ENCODE peak calls at places on chromosome 11, in six cellular contexts. K is IMR-90, M is H1, J is mesenchymal stem cell, O is trophoblast cell, H is neuronal stem cell. N is an unnamed sample.
A peak's percentile ranks its signal among the peaks of the same experiment; 100 is the strongest.

GRCh38 chr11:75035911-75036536 is 47.3 kb downstream of the NEU3 start:
- DNase-seq in O (peak; percentile 94), K (no peak), H (no peak), J (no peak), M (no peak), N (peak; percentile 23)

GRCh38 chr11:121892131-121892681 is 223.8 kb downstream of the BLID start:
- DNase-seq in K (peak; percentile 56), O (peak; percentile 14), H (no peak), J (peak; percentile 43), M (peak; percentile 27), N (peak; percentile 42)

GRCh38 chr11:78094250-78094649 is 14.6 kb upstream of the NDUFC2 start:
- DNase-seq in O (no peak), J (no peak), M (no peak), H (no peak), K (no peak), N (no peak)

GRCh38 chr11:70628881-70629844 is 230.8 kb downstream of the CTTN start:
- DNase-seq in H (no peak), J (no peak), O (no peak), M (no peak), K (no peak), N (no peak)

GRCh38 chr11:1259561-1259960 is 36.7 kb downstream of the MUC5B start:
- DNase-seq in O (no peak), M (no peak), K (no peak), H (no peak), J (no peak), N (no peak)

GRCh38 chr11:112087212-112087611 is 539 bp downstream of the SDHD start:
- DNase-seq in O (no peak), M (no peak), H (no peak), K (no peak), J (no peak), N (no peak)

GRCh38 chr11:86696004-86696403 is 23.6 kb upstream of the ME3 start:
- DNase-seq in M (no peak), H (no peak), K (peak; percentile 92), O (no peak), J (peak; percentile 93), N (no peak)

GRCh38 chr11:59611570-59612565 is 3.7 kb downstream of the OSBP start:
- DNase-seq in O (no peak), H (no peak), M (no peak), K (peak; percentile 67), J (peak; percentile 9), N (no peak)

GRCh38 chr11:103281301-103281700 is 172.1 kb downstream of the DYNC2H1 start:
- DNase-seq in J (no peak), K (peak; percentile 31), H (no peak), M (no peak), O (peak; percentile 68), N (no peak)

GRCh38 chr11:706439-706956 is 467 bp downstream of the EPS8L2 start:
- DNase-seq in H (no peak), M (no peak), K (peak; percentile 36), J (peak; percentile 53), O (peak; percentile 66), N (peak; percentile 44)

GRCh38 chr11:46367244-46367915 is 14.1 kb upstream of the MDK start:
- DNase-seq in J (peak; percentile 58), M (no peak), K (peak; percentile 59), H (no peak), O (no peak), N (peak; percentile 82)

GRCh38 chr11:108319541-108320145 is 96.8 kb downstream of the ATM start:
- DNase-seq in M (no peak), K (peak; percentile 56), J (no peak), O (no peak), H (no peak), N (no peak)

GRCh38 chr11:2266586-2267305 is 3.6 kb downstream of the ASCL2 start:
- DNase-seq in O (no peak), M (no peak), K (no peak), J (no peak), H (no peak), N (no peak)

GRCh38 chr11:2265396-2265795 is 5.0 kb downstream of the ASCL2 start:
- DNase-seq in K (no peak), H (no peak), J (no peak), O (peak; percentile 78), M (no peak), N (no peak)

GRCh38 chr11:2267306-2267861 is 3.0 kb downstream of the ASCL2 start:
- DNase-seq in H (no peak), M (no peak), O (no peak), K (no peak), J (no peak), N (no peak)

GRCh38 chr11:2264366-2265011 is 5.9 kb downstream of the ASCL2 start:
- DNase-seq in O (no peak), H (no peak), M (no peak), K (no peak), J (no peak), N (no peak)

GRCh38 chr11:2265854-2266585 is 4.4 kb downstream of the ASCL2 start:
- DNase-seq in J (no peak), O (no peak), M (no peak), H (no peak), K (no peak), N (no peak)
- H4K91ac ChIP-seq in J (no peak overlapping the region), O (no peak overlapping the region), M (no peak overlapping the region), H (no peak overlapping the region), K (no peak overlapping the region), N (no peak overlapping the region)

DNA sequence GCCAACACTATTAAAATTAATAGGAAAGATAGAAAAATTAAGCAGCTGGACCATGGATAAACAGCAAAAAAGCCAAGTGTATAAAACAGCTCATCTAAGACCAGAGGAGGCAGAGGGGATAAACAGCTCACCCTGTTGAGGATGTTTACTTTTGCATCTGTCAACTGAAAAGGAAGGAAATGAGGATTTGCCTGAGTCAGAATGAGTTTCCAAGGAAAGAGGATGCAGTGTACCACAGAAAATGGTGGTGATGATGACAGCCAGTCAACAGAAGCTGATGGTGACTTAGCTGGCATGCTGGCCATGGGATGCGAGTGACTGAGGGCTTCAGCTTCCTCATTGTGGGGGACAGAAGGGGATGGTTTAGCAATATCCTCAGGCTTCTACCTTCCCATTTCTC is 183.5 kb downstream of the KIRREL3 start:
- DNase-seq in H (no peak), O (no peak), J (peak; percentile 24), M (no peak), K (peak; percentile 84), N (no peak)
- H4K91ac ChIP-seq in H (no peak overlapping the region), O (no peak overlapping the region), J (no peak overlapping the region), M (no peak overlapping the region), K (peak overlapping the region; percentile 68), N (no peak overlapping the region)

DNA sequence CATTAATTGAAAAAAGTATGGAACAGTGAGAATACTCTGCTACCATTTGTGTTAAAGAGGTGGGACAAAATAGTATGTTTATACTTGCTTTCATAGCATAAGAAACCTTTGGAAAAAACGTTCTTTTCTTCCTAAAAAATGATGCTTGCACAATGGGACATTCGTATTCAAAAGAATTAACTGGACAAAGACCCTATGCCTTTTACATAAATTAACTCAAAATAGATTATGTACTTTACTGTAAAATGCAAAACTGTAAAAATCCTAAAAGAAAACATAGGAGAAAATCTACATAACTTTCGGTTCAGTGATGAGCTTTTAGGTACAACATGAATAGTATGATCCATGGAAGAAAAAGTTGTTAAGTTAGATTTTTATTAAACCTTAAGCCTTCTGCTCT is 166.2 kb downstream of the NELL1 start:
- DNase-seq in K (no peak), J (no peak), H (no peak), O (no peak), M (no peak), N (no peak)
- H4K91ac ChIP-seq in K (no peak overlapping the region), J (no peak overlapping the region), H (no peak overlapping the region), O (no peak overlapping the region), M (no peak overlapping the region), N (no peak overlapping the region)

GRCh38 chr11:42625757-42626156 is 686.0 kb upstream of the API5 start:
- DNase-seq in O (no peak), M (no peak), H (no peak), K (no peak), J (no peak), N (no peak)
- H4K91ac ChIP-seq in O (no peak overlapping the region), M (no peak overlapping the region), H (no peak overlapping the region), K (no peak overlapping the region), J (no peak overlapping the region), N (no peak overlapping the region)

GRCh38 chr11:34255101-34255500 is 102.7 kb downstream of the ABTB2 start:
- DNase-seq in J (no peak), H (no peak), K (no peak), O (no peak), M (no peak), N (no peak)

GRCh38 chr11:34251640-34251980 is 106.2 kb downstream of the ABTB2 start:
- DNase-seq in K (peak; percentile 42), O (no peak), M (no peak), J (no peak), H (no peak), N (no peak)

GRCh38 chr11:34252015-34252414 is 105.8 kb downstream of the ABTB2 start:
- DNase-seq in K (no peak), O (no peak), H (no peak), J (no peak), M (no peak), N (no peak)

GRCh38 chr11:34250732-34251639 is 106.8 kb downstream of the ABTB2 start:
- DNase-seq in O (peak; percentile 50), K (peak; percentile 7), M (no peak), H (no peak), J (no peak), N (peak; percentile 35)

DNA sequence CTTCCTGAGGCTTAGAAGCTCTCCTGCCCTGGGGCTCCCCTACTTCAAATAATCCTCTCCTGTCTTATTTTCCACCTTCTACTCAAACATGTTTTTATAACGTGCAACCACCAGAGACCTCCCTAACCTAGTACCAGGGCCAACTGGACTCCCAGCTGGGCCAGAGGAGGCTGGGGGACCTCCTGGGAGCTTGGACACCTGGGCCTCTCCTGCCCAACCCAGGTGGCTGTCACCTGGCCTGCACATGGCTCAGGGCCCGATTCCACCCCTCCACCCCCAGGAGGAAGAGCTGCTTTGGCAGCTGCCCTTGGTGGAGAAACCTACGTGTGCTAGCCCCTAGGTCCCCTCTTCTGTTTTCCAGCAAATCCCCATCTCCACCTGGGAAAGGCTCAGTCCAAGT is 105.2 kb downstream of the ABTB2 start:
- DNase-seq in K (no peak), M (no peak), O (no peak), J (no peak), H (no peak), N (no peak)
- H4K91ac ChIP-seq in K (no peak overlapping the region), M (no peak overlapping the region), O (no peak overlapping the region), J (no peak overlapping the region), H (no peak overlapping the region), N (no peak overlapping the region)

GRCh38 chr11:94543695-94544581 is at the start of gene FUT4:
- DNase-seq in M (peak; percentile 51), K (peak; percentile 74), H (peak; percentile 72), J (peak; percentile 87), O (peak; percentile 88), N (peak; percentile 90)
- H4K91ac ChIP-seq in M (peak within 1 kb of the TSS; percentile 93), K (peak within 1 kb of the TSS; percentile 95), H (peak within 1 kb of the TSS; percentile 66), J (peak within 1 kb of the TSS; percentile 74), O (peak within 1 kb of the TSS; percentile 92), N (no peak within 1 kb of the TSS)

DNA sequence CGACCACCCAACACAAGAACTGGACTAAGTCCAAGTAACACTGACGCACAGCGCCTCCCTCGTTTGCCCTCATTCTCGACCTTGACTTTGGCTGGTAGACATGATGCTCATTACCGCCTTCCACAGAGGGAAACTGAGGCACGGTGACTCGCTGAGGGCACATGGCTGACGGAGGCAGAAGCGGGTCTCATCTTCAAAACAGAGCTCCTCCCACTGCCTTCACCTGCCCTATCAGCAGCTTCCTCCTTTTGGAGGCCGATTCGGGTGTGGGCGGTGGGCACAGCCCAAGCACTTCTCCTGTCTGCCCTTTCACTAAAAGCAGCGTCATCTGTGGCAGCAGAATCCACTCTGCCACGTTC is 2.0 kb upstream of the KMT5B start:
- DNase-seq in O (no peak), H (no peak), J (no peak), M (no peak), K (no peak), N (peak; percentile 43)
- H4K91ac ChIP-seq in O (no peak overlapping the region), H (no peak overlapping the region), J (no peak overlapping the region), M (no peak overlapping the region), K (no peak overlapping the region), N (no peak overlapping the region)

N was measured in H9.